ENCODE peak calls at places on chromosomes 13 and 19, in eight cellular contexts. K is progenitor cell of endocrine pancreas; D is ascending aorta; S is Calu3; H is CD4-positive, alpha-beta T cell; W is fibroblast of lung; B is Peyer's patch; R is H1. C is an unnamed sample.
A peak's percentile ranks its signal among the peaks of the same experiment; 100 is the strongest.

GRCh38 chr19:40147693-40148347 is 43.4 kb upstream of the MAP3K10 start:
- DNase-seq in W (peak; percentile 71), B (no peak), K (no peak), S (peak; percentile 25), H (no peak), D (no peak), R (no peak), C (peak; percentile 82)

GRCh38 chr13:71079638-71080037 is 787.4 kb downstream of the DACH1 start:
- DNase-seq in D (no peak), W (no peak), H (no peak), S (no peak), B (no peak), K (no peak), R (no peak), C (no peak)

GRCh38 chr13:66560189-66560588 is 669.9 kb downstream of the PCDH9 start:
- DNase-seq in R (no peak), H (no peak), D (no peak), B (no peak), K (no peak), S (no peak), W (no peak), C (no peak)

GRCh38 chr13:47330031-47330430 is 433.2 kb upstream of the HTR2A start:
- DNase-seq in K (no peak), H (no peak), S (no peak), W (no peak), B (no peak), D (no peak), R (no peak), C (no peak)

GRCh38 chr19:8204961-8205360 is 4.2 kb upstream of the CERS4 start:
- DNase-seq in S (peak; percentile 38), W (no peak), H (no peak), B (no peak), D (no peak), K (no peak), R (no peak), C (no peak)

GRCh38 chr13:38042771-38043170 is 173.2 kb upstream of the TRPC4 start:
- DNase-seq in K (no peak), D (no peak), B (no peak), H (no peak), S (no peak), W (no peak), R (no peak), C (no peak)

GRCh38 chr13:39815345-39816111 is 160.1 kb downstream of the COG6 start:
- DNase-seq in B (no peak), H (no peak), W (peak; percentile 14), R (no peak), D (no peak), K (no peak), S (no peak), C (peak; percentile 22)

GRCh38 chr19:4409123-4409933 is 6.9 kb downstream of the CHAF1A start:
- DNase-seq in K (no peak), R (peak; percentile 87), S (no peak), W (no peak), B (no peak), H (no peak), D (no peak), C (no peak)

GRCh38 chr13:112671359-112671758 is 18.5 kb upstream of the ATP11A start:
- DNase-seq in R (no peak), H (no peak), D (no peak), S (no peak), K (no peak), W (no peak), B (no peak), C (no peak)

GRCh38 chr19:940591-941291 is 14.9 kb downstream of the ARID3A start:
- DNase-seq in B (peak; percentile 67), W (peak; percentile 91), D (peak; percentile 63), K (no peak), R (no peak), H (peak; percentile 64), S (peak; percentile 86), C (peak; percentile 85)

GRCh38 chr13:41995946-41996345 is 35.0 kb upstream of the VWA8 start:
- DNase-seq in B (no peak), R (no peak), S (no peak), H (no peak), K (no peak), W (peak; percentile 21), D (no peak), C (peak; percentile 46)

GRCh38 chr13:24184265-24184841 is 23.8 kb downstream of the SPATA13 start:
- DNase-seq in S (no peak), R (no peak), B (no peak), H (no peak), W (no peak), D (no peak), K (no peak), C (no peak)

GRCh38 chr19:35144600-35145436 is 1.8 kb downstream of the FXYD7 start:
- DNase-seq in R (no peak), S (peak; percentile 93), D (no peak), K (no peak), W (no peak), B (peak; percentile 28), H (peak; percentile 31), C (peak; percentile 64)

GRCh38 chr13:49602005-49602404 is 16.6 kb upstream of the RCBTB1 start:
- DNase-seq in S (no peak), D (no peak), H (no peak), R (no peak), K (no peak), W (no peak), B (no peak), C (no peak)

GRCh38 chr19:49415810-49416200 is 7.4 kb downstream of the PTH2 start:
- DNase-seq in R (no peak), D (no peak), K (no peak), W (no peak), S (no peak), H (no peak), B (no peak), C (no peak)

GRCh38 chr19:33806434-33806881 is 9.8 kb downstream of the KCTD15 start:
- DNase-seq in H (no peak), B (no peak), D (no peak), R (no peak), S (no peak), K (no peak), W (no peak), C (no peak)

GRCh38 chr13:110485604-110486003 is 75.9 kb downstream of the RAB20 start:
- DNase-seq in R (peak; percentile 92), W (no peak), K (no peak), S (no peak), B (no peak), H (no peak), D (no peak), C (no peak)

GRCh38 chr19:31337007-31337914 is 12.0 kb downstream of the TSHZ3 start:
- DNase-seq in S (no peak), W (peak; percentile 39), H (no peak), R (no peak), K (no peak), B (no peak), D (no peak), C (no peak)

GRCh38 chr19:31340059-31341025 is 8.9 kb downstream of the TSHZ3 start:
- DNase-seq in R (no peak), W (peak; percentile 59), D (no peak), K (no peak), S (no peak), H (peak; percentile 8), B (no peak), C (no peak)

GRCh38 chr19:31335716-31336115 is 13.5 kb downstream of the TSHZ3 start:
- DNase-seq in R (no peak), D (no peak), H (no peak), B (no peak), W (no peak), S (no peak), K (no peak), C (no peak)

GRCh38 chr19:31339405-31339804 is 9.8 kb downstream of the TSHZ3 start:
- DNase-seq in H (no peak), W (peak; percentile 41), K (no peak), R (no peak), B (no peak), D (no peak), S (no peak), C (no peak)

DNA sequence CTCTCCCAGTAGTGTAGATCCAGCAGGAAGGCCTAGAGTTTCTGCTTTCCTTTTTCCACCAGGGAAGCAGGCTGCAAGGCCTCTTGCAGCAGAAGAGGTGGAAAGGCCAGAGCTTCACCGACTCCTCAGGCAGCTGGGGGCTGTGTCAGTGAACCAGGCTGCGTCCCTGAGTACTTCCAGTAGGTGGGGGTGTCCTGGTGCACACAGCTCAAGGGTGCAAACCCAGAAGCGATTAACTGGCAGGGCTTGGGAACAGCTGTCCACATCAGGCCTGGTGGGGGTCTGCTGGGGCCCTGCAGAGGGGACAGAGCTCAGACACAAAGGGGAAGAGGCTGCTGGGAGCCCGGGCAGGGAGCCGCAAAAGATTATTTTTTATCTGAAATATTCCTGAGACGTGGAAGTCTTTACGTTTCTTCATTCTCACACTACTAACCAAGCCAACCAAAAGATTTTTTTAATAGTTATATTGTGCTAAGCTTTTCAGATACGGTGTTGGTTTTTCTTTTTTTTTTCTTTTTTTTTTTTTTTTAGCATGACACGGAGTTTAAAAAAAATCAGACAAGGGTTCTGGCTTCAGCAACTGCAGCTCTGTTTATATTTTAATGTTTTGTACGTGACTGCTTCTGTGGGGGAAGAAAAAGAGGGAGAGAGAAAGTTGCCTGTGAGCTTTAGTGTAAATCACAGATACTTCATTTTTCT is 11.0 kb downstream of the TSHZ3 start:
- DNase-seq in D (no peak), W (peak; percentile 88), B (no peak), K (peak; percentile 43), H (peak; percentile 11), S (no peak), R (no peak), C (no peak)
- TF ChIP-seq CTCF in D (peak; percentile 74), W (peak; percentile 85), B (peak; percentile 25), K (peak; percentile 69), H (no peak), S (no peak), R (peak; percentile 90), C (no peak)

GRCh38 chr13:101919541-101920306 is 467.2 kb downstream of the ITGBL1 start:
- DNase-seq in D (no peak), K (peak; percentile 62), S (peak; percentile 6), W (peak; percentile 44), H (no peak), R (no peak), B (no peak), C (peak; percentile 37)
- TF ChIP-seq CTCF in D (no peak), K (no peak), S (no peak), W (no peak), H (no peak), R (no peak), B (no peak), C (no peak)

GRCh38 chr13:29543230-29544215 is 52.0 kb downstream of the SLC7A1 start:
- DNase-seq in S (peak; percentile 17), H (no peak), D (no peak), W (peak; percentile 36), B (no peak), R (peak; percentile 13), K (no peak), C (peak; percentile 29)
- TF ChIP-seq CTCF in S (no peak), H (no peak), D (no peak), W (no peak), B (peak; percentile 6), R (no peak), K (no peak), C (no peak)

DNA sequence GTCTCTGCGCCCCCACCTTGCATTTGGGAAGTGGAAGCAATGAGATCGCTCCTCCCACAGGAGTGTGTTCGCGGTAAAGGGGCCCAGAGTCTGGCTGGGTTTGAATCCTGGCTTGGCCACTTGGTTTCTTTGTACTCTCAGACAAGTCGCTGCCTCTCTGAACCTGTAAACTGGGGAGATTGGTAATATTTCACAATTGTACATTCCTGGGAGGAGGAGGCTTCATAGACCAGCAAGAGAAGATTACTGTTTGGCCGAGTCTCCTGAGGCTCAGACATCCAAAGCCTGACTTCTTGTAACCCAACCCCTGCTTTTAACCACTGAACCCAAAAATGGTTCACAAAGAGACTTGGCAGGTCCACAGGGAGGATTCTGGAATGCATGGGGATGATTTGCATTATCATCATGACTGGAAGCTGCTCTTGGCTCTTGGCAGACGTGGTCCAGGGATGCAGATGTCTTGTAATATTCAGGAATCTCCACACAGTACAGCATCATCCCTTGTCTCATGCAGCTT is 13.6 kb upstream of the STRN4 start:
- DNase-seq in W (peak; percentile 70), S (no peak), R (no peak), D (no peak), B (no peak), H (no peak), K (no peak), C (peak; percentile 68)
- TF ChIP-seq CTCF in W (no peak), S (no peak), R (no peak), D (no peak), B (no peak), H (no peak), K (no peak), C (no peak)

C was measured in MCF 10A.